ENCODE peak calls at places on chromosomes 16 and 17, in six cellular contexts. F is hepatocyte, Q is cardiac muscle cell, N is HepG2, T is upper lobe of right lung, H is bronchial epithelial cell. Y is an unnamed sample.
A peak's percentile ranks its signal among the peaks of the same experiment; 100 is the strongest.

GRCh38 chr17:11852231-11852630 is 145.0 kb downstream of the ZNF18 start:
- DNase-seq in F (no peak), T (no peak), N (no peak), Q (no peak), H (no peak), Y (no peak)

GRCh38 chr16:8887952-8888560 is 5.9 kb downstream of the LITAFD start:
- DNase-seq in N (peak; percentile 33), F (peak; percentile 45), T (peak; percentile 63), Q (peak; percentile 44), H (no peak), Y (peak; percentile 87)

GRCh38 chr16:67431077-67431804 is at the start of gene HSD11B2:
- DNase-seq in N (no peak), T (peak; percentile 83), Q (peak; percentile 52), F (peak; percentile 88), H (peak; percentile 44), Y (no peak)

GRCh38 chr16:11636172-11636721 is 32.0 kb upstream of the SNN start:
- DNase-seq in H (peak; percentile 98), T (no peak), F (peak; percentile 83), N (peak; percentile 56), Q (no peak), Y (no peak)

GRCh38 chr17:78231991-78232759 is 744 bp downstream of the TMEM235 start:
- DNase-seq in N (no peak), Q (no peak), H (no peak), F (peak; percentile 48), T (peak; percentile 69), Y (no peak)

GRCh38 chr16:88385112-88385594 is 2.4 kb downstream of the ZNF469 start:
- DNase-seq in H (no peak), T (no peak), F (no peak), Q (no peak), N (no peak), Y (peak; percentile 55)

GRCh38 chr17:21162394-21162775 is 35.6 kb downstream of the DHRS7B start:
- DNase-seq in N (no peak), H (no peak), Q (no peak), T (no peak), F (no peak), Y (no peak)

GRCh38 chr17:68674271-68674925 is 73.2 kb upstream of the FAM20A start:
- DNase-seq in N (no peak), H (peak; percentile 21), T (no peak), F (no peak), Q (peak; percentile 28), Y (no peak)

GRCh38 chr17:18000044-18000443 is 27.4 kb downstream of the DRC3 start:
- DNase-seq in H (no peak), N (peak; percentile 51), T (no peak), F (no peak), Q (no peak), Y (no peak)

GRCh38 chr17:2089021-2089422 is 34.1 kb downstream of the HIC1 start:
- DNase-seq in H (no peak), N (no peak), F (no peak), Q (peak; percentile 80), T (no peak), Y (no peak)

GRCh38 chr17:80175411-80175810 is 5.6 kb downstream of the CARD14 start:
- DNase-seq in F (peak; percentile 41), H (peak; percentile 70), Q (peak; percentile 54), T (no peak), N (no peak), Y (no peak)

GRCh38 chr17:19346351-19347255 is 15.9 kb downstream of the B9D1 start:
- DNase-seq in F (peak; percentile 84), N (peak; percentile 74), T (peak; percentile 47), H (peak; percentile 53), Q (peak; percentile 85), Y (peak; percentile 89)

GRCh38 chr17:21374455-21375161 is 1.5 kb upstream of the KCNJ12 start:
- DNase-seq in N (no peak), Q (peak; percentile 5), H (no peak), T (no peak), F (no peak), Y (no peak)

GRCh38 chr16:82605863-82606620 is 20.7 kb upstream of the CDH13 start:
- DNase-seq in Q (no peak), T (no peak), H (no peak), F (peak; percentile 20), N (no peak), Y (no peak)

GRCh38 chr16:4750896-4751295 is 16.1 kb downstream of the ZNF500 start:
- DNase-seq in H (no peak), N (no peak), F (no peak), T (no peak), Q (no peak), Y (no peak)

GRCh38 chr17:52148969-52149351 is 9.6 kb downstream of the CA10 start:
- DNase-seq in Q (no peak), T (no peak), N (no peak), H (peak; percentile 87), F (no peak), Y (no peak)

GRCh38 chr17:50472286-50472685 is 3.6 kb upstream of the CHAD start:
- DNase-seq in H (no peak), Q (no peak), F (no peak), T (no peak), N (no peak), Y (peak; percentile 54)

GRCh38 chr16:10162981-10163380 is 19.2 kb downstream of the GRIN2A start:
- DNase-seq in N (no peak), H (no peak), F (no peak), Q (no peak), T (no peak), Y (no peak)

GRCh38 chr17:57995076-57995956 is 7.3 kb upstream of the VEZF1 start:
- DNase-seq in T (no peak), H (peak; percentile 59), Q (peak; percentile 83), N (peak; percentile 87), F (peak; percentile 84), Y (no peak)

GRCh38 chr17:1847191-1847590 is 17.4 kb downstream of the RPA1 start:
- DNase-seq in H (no peak), T (no peak), Q (no peak), N (no peak), F (no peak), Y (no peak)

GRCh38 chr16:1509307-1510221 is 16.4 kb downstream of the TELO2 start:
- DNase-seq in N (no peak), F (no peak), Q (no peak), H (no peak), T (no peak), Y (no peak)

GRCh38 chr17:7720125-7720524 is 2.6 kb downstream of the DNAH2 start:
- DNase-seq in H (no peak), T (no peak), F (peak; percentile 0), Q (no peak), N (no peak), Y (no peak)

GRCh38 chr16:48157794-48158193 is 2.0 kb upstream of the ABCC12 start:
- DNase-seq in T (no peak), H (no peak), N (no peak), Q (no peak), F (no peak), Y (no peak)

GRCh38 chr17:31596382-31597323 is 205.2 kb downstream of the RAB11FIP4 start:
- DNase-seq in Q (peak; percentile 96), N (peak; percentile 44), T (peak; percentile 80), H (peak; percentile 95), F (peak; percentile 82), Y (peak; percentile 97)

GRCh38 chr17:68390888-68391545 is 66.3 kb downstream of the WIPI1 start:
- DNase-seq in T (no peak), F (no peak), H (peak; percentile 50), Q (no peak), N (no peak), Y (no peak)

GRCh38 chr16:66290431-66290830 is 76.1 kb upstream of the CDH5 start:
- DNase-seq in F (no peak), Q (no peak), H (no peak), T (peak; percentile 36), N (no peak), Y (no peak)

GRCh38 chr16:15776572-15776971 is 80.3 kb downstream of the MYH11 start:
- DNase-seq in H (no peak), T (no peak), N (no peak), Q (no peak), F (no peak), Y (no peak)

GRCh38 chr16:3020604-3021448 is 658 bp downstream of the TNFRSF12A start:
- DNase-seq in H (peak; percentile 72), N (peak; percentile 87), Q (peak; percentile 86), F (peak; percentile 95), T (peak; percentile 94), Y (peak; percentile 94)

DNA sequence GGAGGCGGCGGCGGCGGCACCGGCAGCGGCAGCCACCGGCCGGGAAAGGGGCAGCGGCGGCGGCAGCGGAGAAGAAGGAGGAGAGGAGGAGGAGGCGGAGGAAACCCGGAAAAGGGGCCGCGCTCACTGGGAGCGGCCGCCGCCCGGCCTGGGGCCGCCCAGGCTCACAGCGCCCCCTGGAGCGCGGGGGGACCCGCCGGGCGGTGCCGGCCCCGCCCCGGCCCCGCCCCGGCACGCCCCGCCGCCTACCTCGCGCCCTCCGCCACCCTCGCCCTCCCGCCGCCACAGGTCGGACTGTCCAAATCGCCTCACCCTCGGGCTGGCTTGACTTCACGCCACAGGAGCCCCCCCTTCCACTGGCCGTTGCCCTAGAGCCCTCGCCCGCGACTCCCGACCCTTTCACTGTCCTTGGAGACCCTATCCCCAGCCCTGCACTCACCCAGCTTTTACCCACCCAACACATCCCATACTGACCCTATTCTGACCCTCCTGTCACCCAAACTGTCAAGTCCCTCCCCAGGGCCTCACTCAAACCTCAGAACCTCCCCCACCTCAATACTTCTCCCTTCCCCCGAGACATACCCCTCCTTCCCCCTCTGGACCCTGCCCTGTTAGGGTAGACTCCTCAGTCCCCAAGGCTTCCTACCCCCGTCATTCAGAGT is at the start of gene CSNK2A2:
- DNase-seq in H (peak; percentile 17), T (peak; percentile 88), Q (peak; percentile 79), F (peak; percentile 90), N (peak; percentile 56), Y (no peak)
- TF ChIP-seq CTCF in H (peak; percentile 51), T (no peak), Q (peak; percentile 20), F (peak; percentile 27), N (peak; percentile 52), Y (peak; percentile 67)

GRCh38 chr16:23877107-23878070 is 41.6 kb downstream of the PRKCB start:
- DNase-seq in F (no peak), N (no peak), H (no peak), T (no peak), Q (no peak), Y (no peak)
- TF ChIP-seq CTCF in F (no peak), N (no peak), H (no peak), T (peak; percentile 16), Q (no peak), Y (peak; percentile 48)

DNA sequence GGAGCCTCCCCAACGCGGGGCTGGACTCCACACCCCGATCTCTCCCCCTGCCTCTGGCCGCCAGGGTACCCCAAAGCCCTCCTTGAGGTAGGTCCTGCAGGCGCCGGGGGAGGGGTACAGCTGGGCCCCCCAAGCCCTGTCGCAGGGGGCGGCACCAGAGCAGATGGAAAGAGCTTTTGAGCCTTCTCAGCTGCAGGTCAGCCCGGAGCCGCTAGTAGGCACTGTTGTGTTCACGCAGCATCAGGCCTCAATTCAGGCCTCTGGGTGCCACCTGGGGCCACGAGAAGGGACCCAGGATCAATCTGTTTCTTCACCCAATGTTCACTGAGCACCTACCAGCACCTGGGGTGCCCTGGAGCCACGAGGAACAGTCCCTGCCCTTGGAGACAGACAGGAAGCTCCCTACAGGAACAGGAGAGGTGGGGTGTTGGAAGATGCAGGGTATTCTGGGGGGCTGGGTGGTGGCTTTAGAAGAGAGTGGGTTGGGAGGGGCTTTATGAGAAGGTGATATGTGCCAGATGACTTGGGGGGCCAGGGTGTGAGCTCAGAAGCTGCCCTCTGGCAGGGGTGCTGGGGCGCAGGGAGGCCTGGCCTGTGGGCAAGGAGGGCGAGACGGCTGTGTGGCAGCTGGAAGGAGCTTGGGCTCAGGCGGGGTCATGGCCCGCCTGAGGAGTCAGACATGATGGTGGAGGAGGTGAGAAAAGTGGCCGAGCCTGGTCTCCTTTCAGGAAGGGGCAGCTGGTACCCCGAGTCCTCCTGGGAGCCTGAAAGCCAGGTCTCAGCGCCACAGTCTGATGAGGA is 122.0 kb upstream of the GSE1 start:
- DNase-seq in T (no peak), F (peak; percentile 30), N (peak; percentile 53), H (no peak), Q (peak; percentile 11), Y (no peak)
- TF ChIP-seq CTCF in T (peak; percentile 56), F (peak; percentile 46), N (peak; percentile 95), H (peak; percentile 66), Q (peak; percentile 65), Y (peak; percentile 68)

GRCh38 chr16:19114359-19115147 is 789 bp downstream of the ITPRIPL2 start:
- DNase-seq in Q (peak; percentile 73), N (no peak), H (peak; percentile 15), T (peak; percentile 85), F (peak; percentile 46), Y (peak; percentile 93)
- TF ChIP-seq CTCF in Q (no peak), N (no peak), H (peak; percentile 17), T (no peak), F (no peak), Y (no peak)

Y was measured in chondrocyte.